ENCODE peak calls at places on chromosomes 16 and 17, in ten cellular contexts. One of them, this sample, is unnamed.

GRCh38 chr17:79005063-79005861 is 4.3 kb downstream of the CANT1 start:
- DNase-seq in IMR-90: no peak
- DNase-seq in bronchial epithelial cell: peak
- DNase-seq in AG09309: no peak
- DNase-seq in upper lobe of right lung: peak
- DNase-seq in A549: no peak
- DNase-seq in GM12865: no peak
- DNase-seq in BE2C: no peak
- DNase-seq in pancreas: peak
- DNase-seq in PC-9: peak
- DNase-seq in this sample: no peak

GRCh38 chr17:16909472-16909871 is 62.4 kb downstream of the TNFRSF13B start:
- DNase-seq in IMR-90: no peak
- DNase-seq in bronchial epithelial cell: no peak
- DNase-seq in AG09309: no peak
- DNase-seq in GM12865: no peak
- DNase-seq in pancreas: no peak
- DNase-seq in PC-9: no peak
- DNase-seq in BE2C: no peak
- DNase-seq in upper lobe of right lung: no peak
- DNase-seq in A549: no peak
- DNase-seq in this sample: no peak

GRCh38 chr17:19551148-19551547 is 17.5 kb downstream of the SLC47A1 start:
- DNase-seq in A549: no peak
- DNase-seq in bronchial epithelial cell: no peak
- DNase-seq in IMR-90: no peak
- DNase-seq in pancreas: no peak
- DNase-seq in BE2C: no peak
- DNase-seq in AG09309: no peak
- DNase-seq in PC-9: no peak
- DNase-seq in GM12865: no peak
- DNase-seq in upper lobe of right lung: no peak
- DNase-seq in this sample: no peak

GRCh38 chr17:29577009-29577777 is 8.7 kb downstream of the TP53I13 start:
- DNase-seq in PC-9: no peak
- DNase-seq in AG09309: no peak
- DNase-seq in bronchial epithelial cell: no peak
- DNase-seq in GM12865: no peak
- DNase-seq in A549: no peak
- DNase-seq in upper lobe of right lung: no peak
- DNase-seq in pancreas: no peak
- DNase-seq in BE2C: no peak
- DNase-seq in IMR-90: no peak
- DNase-seq in this sample: no peak

GRCh38 chr16:2973081-2973480 is 3.9 kb downstream of the PAQR4 start:
- DNase-seq in upper lobe of right lung: no peak
- DNase-seq in AG09309: no peak
- DNase-seq in PC-9: no peak
- DNase-seq in GM12865: no peak
- DNase-seq in IMR-90: no peak
- DNase-seq in bronchial epithelial cell: no peak
- DNase-seq in A549: no peak
- DNase-seq in BE2C: no peak
- DNase-seq in pancreas: peak
- DNase-seq in this sample: no peak

GRCh38 chr16:19005561-19006445 is 22.1 kb downstream of the TMC7 start:
- DNase-seq in AG09309: no peak
- DNase-seq in A549: peak
- DNase-seq in upper lobe of right lung: no peak
- DNase-seq in bronchial epithelial cell: peak
- DNase-seq in IMR-90: peak
- DNase-seq in BE2C: no peak
- DNase-seq in pancreas: no peak
- DNase-seq in GM12865: no peak
- DNase-seq in PC-9: peak
- DNase-seq in this sample: no peak

GRCh38 chr16:52569296-52569695 is 22.4 kb upstream of the TOX3 start:
- DNase-seq in pancreas: no peak
- DNase-seq in BE2C: no peak
- DNase-seq in IMR-90: no peak
- DNase-seq in AG09309: no peak
- DNase-seq in GM12865: no peak
- DNase-seq in A549: no peak
- DNase-seq in bronchial epithelial cell: no peak
- DNase-seq in upper lobe of right lung: no peak
- DNase-seq in PC-9: no peak
- DNase-seq in this sample: no peak

GRCh38 chr17:9549215-9549614 is 26.4 kb downstream of the STX8 start:
- DNase-seq in A549: no peak
- DNase-seq in GM12865: no peak
- DNase-seq in IMR-90: no peak
- DNase-seq in pancreas: no peak
- DNase-seq in upper lobe of right lung: no peak
- DNase-seq in bronchial epithelial cell: no peak
- DNase-seq in AG09309: no peak
- DNase-seq in BE2C: no peak
- DNase-seq in PC-9: no peak
- DNase-seq in this sample: no peak

GRCh38 chr16:80274576-80275191 is 266.1 kb upstream of the DYNLRB2 start:
- DNase-seq in pancreas: no peak
- DNase-seq in A549: no peak
- DNase-seq in GM12865: no peak
- DNase-seq in bronchial epithelial cell: peak
- DNase-seq in upper lobe of right lung: no peak
- DNase-seq in AG09309: peak
- DNase-seq in IMR-90: peak
- DNase-seq in PC-9: no peak
- DNase-seq in BE2C: no peak
- DNase-seq in this sample: peak

GRCh38 chr16:3474136-3474779 is 21.0 kb downstream of the C16orf90 start:
- DNase-seq in bronchial epithelial cell: no peak
- DNase-seq in AG09309: no peak
- DNase-seq in A549: no peak
- DNase-seq in IMR-90: no peak
- DNase-seq in pancreas: no peak
- DNase-seq in BE2C: no peak
- DNase-seq in PC-9: no peak
- DNase-seq in GM12865: no peak
- DNase-seq in upper lobe of right lung: no peak
- DNase-seq in this sample: no peak

GRCh38 chr16:59021751-59022150 is 287.6 kb upstream of the GOT2 start:
- DNase-seq in IMR-90: peak
- DNase-seq in upper lobe of right lung: no peak
- DNase-seq in BE2C: no peak
- DNase-seq in A549: peak
- DNase-seq in bronchial epithelial cell: no peak
- DNase-seq in GM12865: no peak
- DNase-seq in pancreas: no peak
- DNase-seq in PC-9: no peak
- DNase-seq in AG09309: no peak
- DNase-seq in this sample: no peak

GRCh38 chr17:61758430-61758829 is 104.9 kb downstream of the BRIP1 start:
- DNase-seq in IMR-90: no peak
- DNase-seq in PC-9: no peak
- DNase-seq in pancreas: no peak
- DNase-seq in GM12865: no peak
- DNase-seq in BE2C: no peak
- DNase-seq in AG09309: no peak
- DNase-seq in upper lobe of right lung: no peak
- DNase-seq in bronchial epithelial cell: no peak
- DNase-seq in A549: no peak
- DNase-seq in this sample: no peak

GRCh38 chr17:48259710-48260291 is 152.2 kb downstream of the SNX11 start:
- DNase-seq in IMR-90: peak
- DNase-seq in AG09309: no peak
- DNase-seq in upper lobe of right lung: no peak
- DNase-seq in BE2C: no peak
- DNase-seq in A549: peak
- DNase-seq in GM12865: peak
- DNase-seq in PC-9: no peak
- DNase-seq in bronchial epithelial cell: peak
- DNase-seq in pancreas: no peak
- DNase-seq in this sample: no peak

GRCh38 chr17:48258317-48258716 is 150.8 kb downstream of the SNX11 start:
- DNase-seq in AG09309: no peak
- DNase-seq in PC-9: no peak
- DNase-seq in IMR-90: no peak
- DNase-seq in BE2C: no peak
- DNase-seq in A549: no peak
- DNase-seq in pancreas: no peak
- DNase-seq in GM12865: no peak
- DNase-seq in upper lobe of right lung: no peak
- DNase-seq in bronchial epithelial cell: no peak
- DNase-seq in this sample: no peak

GRCh38 chr17:48262982-48263586 is 155.5 kb downstream of the SNX11 start:
- DNase-seq in BE2C: no peak
- DNase-seq in IMR-90: peak
- DNase-seq in pancreas: no peak
- DNase-seq in GM12865: peak
- DNase-seq in PC-9: no peak
- DNase-seq in AG09309: no peak
- DNase-seq in A549: peak
- DNase-seq in bronchial epithelial cell: peak
- DNase-seq in upper lobe of right lung: no peak
- DNase-seq in this sample: no peak

GRCh38 chr17:48261297-48261880 is 153.8 kb downstream of the SNX11 start:
- DNase-seq in PC-9: no peak
- DNase-seq in upper lobe of right lung: no peak
- DNase-seq in AG09309: no peak
- DNase-seq in BE2C: peak
- DNase-seq in GM12865: peak
- DNase-seq in bronchial epithelial cell: no peak
- DNase-seq in pancreas: no peak
- DNase-seq in IMR-90: peak
- DNase-seq in A549: peak
- DNase-seq in this sample: no peak
- TF ChIP-seq CTCF in PC-9: peak
- TF ChIP-seq CTCF in upper lobe of right lung: peak
- TF ChIP-seq CTCF in AG09309: no peak
- TF ChIP-seq CTCF in BE2C: peak
- TF ChIP-seq CTCF in GM12865: peak
- TF ChIP-seq CTCF in bronchial epithelial cell: peak
- TF ChIP-seq CTCF in pancreas: no peak
- TF ChIP-seq CTCF in IMR-90: peak
- TF ChIP-seq CTCF in A549: peak
- TF ChIP-seq CTCF in this sample: peak

GRCh38 chr17:58330544-58330996 is 2.0 kb upstream of the TSPOAP1 start:
- DNase-seq in pancreas: no peak
- DNase-seq in PC-9: no peak
- DNase-seq in BE2C: no peak
- DNase-seq in IMR-90: no peak
- DNase-seq in GM12865: no peak
- DNase-seq in upper lobe of right lung: no peak
- DNase-seq in AG09309: no peak
- DNase-seq in A549: no peak
- DNase-seq in bronchial epithelial cell: no peak
- DNase-seq in this sample: no peak
- H3K4me3 ChIP-seq in pancreas: no peak
- H3K4me3 ChIP-seq in PC-9: no peak
- H3K4me3 ChIP-seq in BE2C: no peak
- H3K4me3 ChIP-seq in IMR-90: no peak
- H3K4me3 ChIP-seq in GM12865: peak
- H3K4me3 ChIP-seq in upper lobe of right lung: peak
- H3K4me3 ChIP-seq in AG09309: no peak
- H3K4me3 ChIP-seq in A549: no peak
- H3K4me3 ChIP-seq in bronchial epithelial cell: no peak
- H3K4me3 ChIP-seq in this sample: no peak

GRCh38 chr16:30065112-30065942 is at the start of gene ALDOA:
- DNase-seq in upper lobe of right lung: peak
- DNase-seq in AG09309: peak
- DNase-seq in IMR-90: peak
- DNase-seq in BE2C: peak
- DNase-seq in GM12865: peak
- DNase-seq in PC-9: peak
- DNase-seq in pancreas: peak
- DNase-seq in A549: peak
- DNase-seq in bronchial epithelial cell: peak
- DNase-seq in this sample: peak
- TF ChIP-seq CTCF in upper lobe of right lung: peak
- TF ChIP-seq CTCF in AG09309: no peak
- TF ChIP-seq CTCF in IMR-90: no peak
- TF ChIP-seq CTCF in BE2C: no peak
- TF ChIP-seq CTCF in GM12865: no peak
- TF ChIP-seq CTCF in PC-9: no peak
- TF ChIP-seq CTCF in pancreas: no peak
- TF ChIP-seq CTCF in A549: no peak
- TF ChIP-seq CTCF in bronchial epithelial cell: no peak
- TF ChIP-seq CTCF in this sample: no peak

GRCh38 chr16:17078950-17079631 is 391.7 kb downstream of the XYLT1 start:
- DNase-seq in IMR-90: no peak
- DNase-seq in upper lobe of right lung: no peak
- DNase-seq in GM12865: no peak
- DNase-seq in BE2C: peak
- DNase-seq in PC-9: no peak
- DNase-seq in bronchial epithelial cell: no peak
- DNase-seq in AG09309: no peak
- DNase-seq in pancreas: no peak
- DNase-seq in A549: no peak
- DNase-seq in this sample: no peak

GRCh38 chr16:17082126-17082882 is 388.5 kb downstream of the XYLT1 start:
- DNase-seq in AG09309: no peak
- DNase-seq in upper lobe of right lung: no peak
- DNase-seq in pancreas: no peak
- DNase-seq in BE2C: no peak
- DNase-seq in PC-9: no peak
- DNase-seq in A549: no peak
- DNase-seq in IMR-90: no peak
- DNase-seq in GM12865: no peak
- DNase-seq in bronchial epithelial cell: no peak
- DNase-seq in this sample: no peak

GRCh38 chr16:17084134-17084533 is 386.6 kb downstream of the XYLT1 start:
- DNase-seq in pancreas: no peak
- DNase-seq in upper lobe of right lung: no peak
- DNase-seq in AG09309: no peak
- DNase-seq in A549: no peak
- DNase-seq in GM12865: no peak
- DNase-seq in bronchial epithelial cell: no peak
- DNase-seq in IMR-90: no peak
- DNase-seq in PC-9: no peak
- DNase-seq in BE2C: no peak
- DNase-seq in this sample: no peak

GRCh38 chr16:17080105-17080504 is 390.7 kb downstream of the XYLT1 start:
- DNase-seq in GM12865: no peak
- DNase-seq in bronchial epithelial cell: no peak
- DNase-seq in BE2C: no peak
- DNase-seq in pancreas: no peak
- DNase-seq in AG09309: no peak
- DNase-seq in A549: no peak
- DNase-seq in upper lobe of right lung: no peak
- DNase-seq in IMR-90: no peak
- DNase-seq in PC-9: no peak
- DNase-seq in this sample: no peak

DNA sequence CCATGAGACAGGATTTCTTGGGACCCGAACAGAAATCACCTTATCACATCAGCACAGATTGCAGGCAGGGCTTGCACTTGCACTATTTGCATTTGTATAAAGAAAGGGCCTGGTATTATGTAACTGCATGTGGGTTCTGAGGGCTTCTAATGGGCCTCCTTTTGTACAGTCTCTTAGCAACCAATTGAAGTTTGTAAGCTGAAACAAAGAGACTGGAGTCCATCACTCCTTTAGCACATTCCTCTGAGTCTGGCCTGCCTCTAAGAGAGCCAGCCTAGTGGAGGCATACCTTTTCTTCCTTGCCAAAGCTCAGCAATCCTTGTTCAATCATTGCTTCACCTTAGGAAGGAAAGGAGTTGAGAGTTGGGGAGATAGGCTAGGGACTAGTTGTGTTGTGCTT is 387.1 kb downstream of the XYLT1 start:
- DNase-seq in PC-9: no peak
- DNase-seq in upper lobe of right lung: no peak
- DNase-seq in IMR-90: no peak
- DNase-seq in GM12865: no peak
- DNase-seq in bronchial epithelial cell: no peak
- DNase-seq in A549: no peak
- DNase-seq in BE2C: no peak
- DNase-seq in pancreas: no peak
- DNase-seq in AG09309: no peak
- DNase-seq in this sample: no peak
- H3K4me3 ChIP-seq in PC-9: no peak
- H3K4me3 ChIP-seq in upper lobe of right lung: no peak
- H3K4me3 ChIP-seq in IMR-90: no peak
- H3K4me3 ChIP-seq in GM12865: no peak
- H3K4me3 ChIP-seq in bronchial epithelial cell: no peak
- H3K4me3 ChIP-seq in A549: no peak
- H3K4me3 ChIP-seq in BE2C: no peak
- H3K4me3 ChIP-seq in pancreas: no peak
- H3K4me3 ChIP-seq in AG09309: no peak
- H3K4me3 ChIP-seq in this sample: no peak

This sample was measured in BJ.